ENCODE peak calls at places on chromosomes 3 and 15, in ten cellular contexts. W, V, U, Y, K, C, B, T, H and D are unnamed samples.

GRCh38 chr3:114121996-114122709 is 56.7 kb downstream of the DRD3 start:
- DNase-seq in W (no peak), V (no peak), U (no peak), Y (no peak), K (no peak), C (peak), B (no peak), T (no peak), H (no peak), D (peak)

GRCh38 chr3:14549256-14549931 is 9.3 kb upstream of the GRIP2 start:
- DNase-seq in W (no peak), V (no peak), U (no peak), Y (no peak), K (no peak), C (peak), B (no peak), T (no peak), H (no peak), D (no peak)

GRCh38 chr15:89566141-89566540 is 9.1 kb upstream of the TICRR start:
- DNase-seq in W (no peak), V (no peak), U (no peak), Y (no peak), K (no peak), C (no peak), B (no peak), T (no peak), H (no peak), D (no peak)

GRCh38 chr3:97763586-97764148 is 891 bp upstream of the ARL6 start:
- DNase-seq in W (no peak), V (no peak), U (no peak), Y (no peak), K (no peak), C (no peak), B (no peak), T (no peak), H (no peak), D (no peak)

GRCh38 chr15:33846862-33847261 is 121.4 kb upstream of the CHRM5 start:
- DNase-seq in W (no peak), V (no peak), U (no peak), Y (no peak), K (no peak), C (no peak), B (no peak), T (no peak), H (no peak), D (no peak)

GRCh38 chr3:137110392-137110996 is 152.7 kb downstream of the IL20RB start:
- DNase-seq in W (no peak), V (no peak), U (no peak), Y (peak), K (no peak), C (peak), B (no peak), T (no peak), H (no peak), D (no peak)

GRCh38 chr3:123762805-123763204 is 121.3 kb downstream of the MYLK start:
- DNase-seq in W (no peak), V (no peak), U (no peak), Y (no peak), K (no peak), C (no peak), B (no peak), T (no peak), H (no peak), D (no peak)

GRCh38 chr3:81218023-81218422 is 543.4 kb downstream of the GBE1 start:
- DNase-seq in W (no peak), V (no peak), U (no peak), Y (no peak), K (no peak), C (peak), B (no peak), T (no peak), H (no peak), D (no peak)

GRCh38 chr3:73442886-73443285 is 181.9 kb downstream of the PDZRN3 start:
- DNase-seq in W (no peak), V (no peak), U (no peak), Y (no peak), K (no peak), C (no peak), B (no peak), T (no peak), H (no peak), D (no peak)

GRCh38 chr15:31175484-31175883 is 74.0 kb upstream of the TRPM1 start:
- DNase-seq in W (no peak), V (no peak), U (no peak), Y (no peak), K (no peak), C (no peak), B (no peak), T (no peak), H (no peak), D (no peak)

GRCh38 chr3:195809291-195809785 is 2.4 kb downstream of the MUC4 start:
- DNase-seq in W (no peak), V (no peak), U (no peak), Y (no peak), K (no peak), C (no peak), B (no peak), T (peak), H (no peak), D (no peak)

GRCh38 chr3:139185482-139185881 is 140.8 kb upstream of the PRR23C start:
- DNase-seq in W (no peak), V (no peak), U (no peak), Y (no peak), K (no peak), C (no peak), B (no peak), T (no peak), H (no peak), D (no peak)

GRCh38 chr3:47525617-47526016 is 12.1 kb upstream of the ELP6 start:
- DNase-seq in W (no peak), V (no peak), U (no peak), Y (no peak), K (no peak), C (no peak), B (no peak), T (no peak), H (no peak), D (no peak)

GRCh38 chr15:99677540-99678134 is 55.6 kb downstream of the LYSMD4 start:
- DNase-seq in W (no peak), V (peak), U (no peak), Y (no peak), K (no peak), C (peak), B (no peak), T (no peak), H (no peak), D (no peak)

GRCh38 chr15:89971592-89971997 is 29.5 kb upstream of the ZNF710 start:
- DNase-seq in W (peak), V (peak), U (peak), Y (peak), K (peak), C (peak), B (peak), T (peak), H (no peak), D (peak)

GRCh38 chr15:24752354-24752753 is 76.8 kb downstream of the NPAP1 start:
- DNase-seq in W (no peak), V (no peak), U (no peak), Y (no peak), K (no peak), C (no peak), B (no peak), T (no peak), H (no peak), D (no peak)

GRCh38 chr3:10180738-10181295 is 16.1 kb downstream of the IRAK2 start:
- DNase-seq in W (no peak), V (no peak), U (no peak), Y (no peak), K (no peak), C (no peak), B (no peak), T (no peak), H (no peak), D (no peak)

GRCh38 chr3:174218011-174218410 is 641.1 kb upstream of the NAALADL2 start:
- DNase-seq in W (no peak), V (no peak), U (no peak), Y (no peak), K (no peak), C (peak), B (no peak), T (no peak), H (no peak), D (no peak)

GRCh38 chr15:80275946-80276345 is 23.9 kb upstream of the CTXND1 start:
- DNase-seq in W (no peak), V (no peak), U (no peak), Y (no peak), K (no peak), C (peak), B (no peak), T (no peak), H (no peak), D (no peak)

GRCh38 chr3:178455264-178455663 is 81.0 kb upstream of the KCNMB2 start:
- DNase-seq in W (no peak), V (no peak), U (no peak), Y (no peak), K (no peak), C (no peak), B (no peak), T (no peak), H (no peak), D (no peak)

GRCh38 chr3:20739814-20740213 is 553.8 kb upstream of the SGO1 start:
- DNase-seq in W (no peak), V (no peak), U (no peak), Y (no peak), K (no peak), C (peak), B (no peak), T (no peak), H (no peak), D (peak)

GRCh38 chr3:61445924-61446323 is 115.4 kb upstream of the PTPRG start:
- DNase-seq in W (no peak), V (no peak), U (no peak), Y (no peak), K (no peak), C (no peak), B (no peak), T (no peak), H (no peak), D (no peak)

GRCh38 chr3:8482960-8483665 is 18.5 kb upstream of the LMCD1 start:
- DNase-seq in W (no peak), V (no peak), U (no peak), Y (no peak), K (no peak), C (peak), B (peak), T (peak), H (peak), D (no peak)

GRCh38 chr3:152517517-152517916 is 248.8 kb downstream of the MBNL1 start:
- DNase-seq in W (no peak), V (no peak), U (no peak), Y (no peak), K (no peak), C (no peak), B (no peak), T (no peak), H (no peak), D (no peak)

GRCh38 chr3:129278970-129279906 is 568 bp downstream of the HMCES start:
- DNase-seq in W (peak), V (peak), U (peak), Y (peak), K (peak), C (peak), B (peak), T (peak), H (no peak), D (no peak)

GRCh38 chr3:142993958-142994442 is 7.4 kb upstream of the U2SURP start:
- DNase-seq in W (peak), V (no peak), U (peak), Y (peak), K (peak), C (peak), B (peak), T (peak), H (no peak), D (peak)